ENCODE peak calls at places on chromosomes 6 and 20, in ten cellular contexts. I, X, D, G, M, R, W, A, E and L are unnamed samples.
A peak's percentile ranks its signal among the peaks of the same experiment; 100 is the strongest.

GRCh38 chr6:130050230-130050629 is 31.8 kb downstream of the L3MBTL3 start:
- DNase-seq in E (no peak), W (no peak), R (peak; percentile 46), X (no peak), M (no peak), A (no peak), D (no peak), G (no peak), I (peak; percentile 51), L (peak; percentile 12)

GRCh38 chr6:43455034-43455747 is at the start of gene DLK2:
- DNase-seq in D (no peak), R (no peak), A (no peak), W (no peak), E (no peak), X (peak; percentile 40), G (no peak), I (peak; percentile 33), M (no peak), L (peak; percentile 17)

GRCh38 chr6:3228791-3229565 is 1.5 kb upstream of the TUBB2B start:
- DNase-seq in I (no peak), D (no peak), E (peak; percentile 69), A (no peak), X (peak; percentile 78), M (no peak), W (peak; percentile 53), R (no peak), G (no peak), L (no peak)

GRCh38 chr20:50283922-50284810 is 93.5 kb downstream of the CEBPB start:
- DNase-seq in I (peak; percentile 86), A (no peak), D (no peak), W (no peak), E (peak; percentile 90), M (no peak), R (no peak), X (no peak), G (no peak), L (no peak)

GRCh38 chr20:8764289-8764962 is 304.5 kb upstream of the PLCB4 start:
- DNase-seq in D (no peak), W (no peak), R (peak; percentile 37), I (peak; percentile 30), A (peak; percentile 96), G (no peak), M (peak; percentile 84), X (no peak), E (no peak), L (no peak)

GRCh38 chr6:3209114-3210023 is 18.1 kb downstream of the TUBB2B start:
- DNase-seq in I (peak; percentile 99), A (peak; percentile 89), M (peak; percentile 70), D (no peak), E (no peak), R (peak; percentile 94), W (peak; percentile 58), X (peak; percentile 94), G (no peak), L (peak; percentile 91)

GRCh38 chr6:43076093-43076927 is at the start of gene PTK7:
- DNase-seq in D (peak; percentile 81), E (peak; percentile 85), R (peak; percentile 45), I (peak; percentile 77), X (peak; percentile 97), M (peak; percentile 43), W (peak; percentile 63), G (peak; percentile 71), A (no peak), L (no peak)

GRCh38 chr6:69044534-69044933 is 409.5 kb downstream of the ADGRB3 start:
- DNase-seq in D (no peak), R (peak; percentile 37), E (no peak), M (no peak), X (no peak), I (no peak), A (no peak), W (no peak), G (no peak), L (no peak)

GRCh38 chr6:159359581-159360264 is 190.5 kb downstream of the FNDC1 start:
- DNase-seq in W (no peak), A (no peak), M (no peak), D (no peak), E (no peak), X (peak; percentile 5), I (no peak), G (no peak), R (no peak), L (no peak)

GRCh38 chr6:1380625-1381396 is 8.6 kb upstream of the FOXF2 start:
- DNase-seq in X (no peak), M (no peak), E (no peak), A (no peak), G (no peak), I (no peak), R (no peak), W (no peak), D (no peak), L (no peak)

GRCh38 chr6:1379810-1380198 is 9.6 kb upstream of the FOXF2 start:
- DNase-seq in D (no peak), W (no peak), X (no peak), R (no peak), A (no peak), M (no peak), E (no peak), I (no peak), G (no peak), L (no peak)

GRCh38 chr6:1378224-1379025 is 11.0 kb upstream of the FOXF2 start:
- DNase-seq in E (no peak), D (no peak), I (no peak), R (no peak), M (no peak), X (peak; percentile 70), A (no peak), G (no peak), W (no peak), L (no peak)

GRCh38 chr6:1377526-1378223 is 11.7 kb upstream of the FOXF2 start:
- DNase-seq in M (no peak), R (no peak), E (no peak), I (no peak), X (peak; percentile 66), A (no peak), W (no peak), G (no peak), D (no peak), L (no peak)

DNA sequence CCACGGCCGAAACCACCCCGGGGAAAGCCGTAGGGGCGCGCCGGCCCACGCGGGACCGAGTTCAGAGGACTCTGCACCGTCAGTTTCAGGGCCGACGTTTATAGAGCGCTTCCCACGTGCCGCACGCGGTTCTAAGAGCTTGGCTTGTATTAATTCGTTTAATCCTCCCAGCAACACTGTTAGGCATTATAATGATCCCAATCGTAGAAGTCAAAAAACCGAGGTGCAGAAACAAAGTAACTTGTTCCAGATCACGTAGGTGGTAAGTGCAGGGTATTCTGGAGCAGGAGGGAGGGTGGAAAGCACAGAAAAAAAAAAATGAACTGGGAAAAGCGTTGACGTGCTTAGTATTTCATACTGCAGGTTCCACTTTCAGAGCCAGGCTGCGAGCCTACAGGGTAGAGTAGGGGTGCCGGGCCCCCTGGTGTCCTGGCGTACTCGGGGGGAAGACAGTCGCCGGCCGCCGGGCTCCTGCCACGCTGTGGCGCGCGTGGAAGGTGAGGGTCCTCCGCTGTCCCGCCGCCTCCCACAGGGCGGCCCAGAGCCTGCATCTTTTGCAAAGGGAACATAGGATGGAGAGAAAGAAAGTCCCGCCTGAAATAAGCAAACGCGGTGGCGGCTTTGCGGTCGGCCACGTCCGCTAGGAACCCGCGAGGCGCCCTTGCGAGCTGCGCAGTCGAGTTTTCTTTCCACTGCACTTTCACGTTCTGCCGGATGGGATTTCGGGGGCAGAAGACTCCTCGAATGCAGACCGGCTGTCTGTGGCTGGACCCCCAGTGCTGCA is 10.2 kb upstream of the FOXF2 start:
- DNase-seq in I (no peak), W (no peak), A (no peak), G (no peak), R (no peak), X (no peak), D (no peak), E (no peak), M (no peak), L (no peak)
- H3K4me3 ChIP-seq in I (no peak overlapping the region), W (no peak overlapping the region), A (no peak overlapping the region), G (no peak overlapping the region), R (no peak overlapping the region), X (peak overlapping the region; percentile 53), D (no peak overlapping the region), E (no peak overlapping the region), M (no peak overlapping the region), L (no peak overlapping the region)

DNA sequence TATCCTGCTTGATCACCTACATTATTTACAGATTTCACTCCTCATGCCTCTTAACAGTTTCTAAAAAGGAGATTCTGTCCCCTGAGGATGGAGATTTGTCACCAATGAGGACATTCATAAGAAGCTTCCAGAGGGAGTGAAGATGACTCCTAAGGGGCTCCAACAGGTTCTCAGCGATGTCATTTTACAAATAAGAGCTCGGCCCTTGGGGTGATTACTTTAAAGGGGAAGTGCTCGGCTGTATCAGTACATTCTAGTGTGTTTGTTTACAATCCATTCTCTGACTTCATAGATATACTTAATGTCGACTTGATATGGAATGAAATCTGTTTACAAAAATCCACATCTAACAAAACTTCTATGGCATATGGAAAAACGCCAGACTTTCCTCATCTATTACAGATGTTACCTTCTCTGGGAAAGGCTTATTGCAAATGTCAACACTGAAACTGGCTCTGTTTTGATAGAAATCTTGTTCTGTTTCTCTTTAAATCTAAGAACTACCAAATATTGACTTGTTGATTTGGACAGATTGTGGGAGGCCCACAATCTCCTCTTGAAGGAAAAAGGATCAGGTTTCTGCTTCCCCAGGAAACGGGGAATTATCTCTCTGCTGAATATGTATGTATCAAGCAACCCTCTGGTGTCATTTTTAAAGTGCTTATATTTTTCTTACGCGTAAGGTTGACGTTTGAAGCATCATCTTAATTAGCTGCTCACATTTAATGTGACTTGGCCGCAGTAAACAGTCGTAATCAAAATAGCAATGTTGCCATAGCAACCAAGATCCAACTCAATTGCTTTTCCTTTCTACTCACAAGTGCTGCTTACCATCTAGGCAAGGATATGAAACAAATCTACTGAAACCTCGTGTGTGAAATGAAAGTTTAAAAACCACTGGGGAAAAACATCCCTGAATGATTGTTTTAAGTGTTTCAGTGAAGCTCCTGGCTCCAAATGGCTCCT is 95.8 kb downstream of the SHLD1 start:
- DNase-seq in W (no peak), A (no peak), X (peak; percentile 51), G (no peak), R (peak; percentile 22), D (no peak), I (peak; percentile 49), E (no peak), M (no peak), L (peak; percentile 72)
- H3K4me3 ChIP-seq in W (no peak overlapping the region), A (no peak overlapping the region), X (no peak overlapping the region), G (no peak overlapping the region), R (no peak overlapping the region), D (no peak overlapping the region), I (no peak overlapping the region), E (no peak overlapping the region), M (no peak overlapping the region), L (no peak overlapping the region)

DNA sequence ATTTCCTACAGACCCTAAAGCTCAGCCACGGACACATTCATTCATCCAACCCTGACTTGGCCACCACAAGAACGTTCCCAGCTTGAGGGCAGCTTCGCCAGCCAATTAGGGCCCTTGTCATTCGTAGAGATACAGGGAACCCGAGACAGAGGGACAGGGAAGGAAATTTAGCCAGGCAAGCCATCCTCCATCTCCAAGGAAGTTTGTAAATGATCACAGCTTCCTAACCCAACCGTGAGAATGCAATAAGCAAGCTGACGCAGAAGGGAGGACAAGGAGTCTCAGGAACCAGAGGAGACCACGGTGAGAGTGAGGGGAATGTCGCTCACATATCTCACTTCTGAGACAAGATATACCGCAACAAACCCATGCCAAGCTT is 1.4 kb downstream of the TRAM2 start:
- DNase-seq in X (no peak), W (no peak), G (no peak), A (no peak), I (peak; percentile 66), M (no peak), R (no peak), D (no peak), E (no peak), L (no peak)
- H3K4me3 ChIP-seq in X (peak overlapping the region; percentile 78), W (peak overlapping the region; percentile 99), G (peak overlapping the region; percentile 87), A (peak overlapping the region; percentile 85), I (peak overlapping the region; percentile 92), M (peak overlapping the region; percentile 84), R (peak overlapping the region; percentile 96), D (peak overlapping the region; percentile 80), E (peak overlapping the region; percentile 84), L (peak overlapping the region; percentile 55)

GRCh38 chr20:37314617-37315292 is 25.3 kb downstream of the MANBAL start:
- DNase-seq in I (peak; percentile 13), D (peak; percentile 70), E (no peak), W (peak; percentile 49), G (no peak), X (no peak), R (peak; percentile 65), A (no peak), M (no peak), L (no peak)
- H3K4me3 ChIP-seq in I (no peak overlapping the region), D (no peak overlapping the region), E (no peak overlapping the region), W (no peak overlapping the region), G (no peak overlapping the region), X (no peak overlapping the region), R (no peak overlapping the region), A (no peak overlapping the region), M (no peak overlapping the region), L (no peak overlapping the region)